ENCODE peak calls at places on chromosomes 6 and 20, in six cellular contexts. One of them, this sample, is unnamed.

GRCh38 chr20:38343107-38343797 is 3.0 kb upstream of the LBP start:
- DNase-seq in astrocyte: no peak
- DNase-seq in RWPE1: no peak
- DNase-seq in fibroblast of lung: no peak
- DNase-seq in astrocyte of the spinal cord: peak
- DNase-seq in hepatocyte: peak
- DNase-seq in this sample: no peak

GRCh38 chr6:7311171-7311570 is 1.8 kb downstream of the SSR1 start:
- DNase-seq in RWPE1: no peak
- DNase-seq in astrocyte: no peak
- DNase-seq in hepatocyte: no peak
- DNase-seq in astrocyte of the spinal cord: peak
- DNase-seq in fibroblast of lung: peak
- DNase-seq in this sample: no peak

GRCh38 chr20:18548465-18548864 is 18.8 kb upstream of the SMIM26 start:
- DNase-seq in RWPE1: no peak
- DNase-seq in astrocyte of the spinal cord: no peak
- DNase-seq in astrocyte: no peak
- DNase-seq in fibroblast of lung: no peak
- DNase-seq in hepatocyte: no peak
- DNase-seq in this sample: no peak

GRCh38 chr6:110329348-110329728 is 28.8 kb downstream of the METTL24 start:
- DNase-seq in RWPE1: no peak
- DNase-seq in hepatocyte: peak
- DNase-seq in astrocyte: no peak
- DNase-seq in fibroblast of lung: no peak
- DNase-seq in astrocyte of the spinal cord: no peak
- DNase-seq in this sample: no peak

GRCh38 chr6:117489003-117489402 is 6.5 kb downstream of the DCBLD1 start:
- DNase-seq in astrocyte: no peak
- DNase-seq in fibroblast of lung: no peak
- DNase-seq in hepatocyte: no peak
- DNase-seq in astrocyte of the spinal cord: no peak
- DNase-seq in RWPE1: no peak
- DNase-seq in this sample: no peak

GRCh38 chr6:95690328-95690727 is 113.0 kb downstream of the MANEA start:
- DNase-seq in RWPE1: no peak
- DNase-seq in hepatocyte: no peak
- DNase-seq in astrocyte of the spinal cord: no peak
- DNase-seq in astrocyte: no peak
- DNase-seq in fibroblast of lung: no peak
- DNase-seq in this sample: no peak

GRCh38 chr20:44552039-44552438 is 30.2 kb upstream of the SERINC3 start:
- DNase-seq in astrocyte of the spinal cord: no peak
- DNase-seq in astrocyte: no peak
- DNase-seq in RWPE1: no peak
- DNase-seq in fibroblast of lung: no peak
- DNase-seq in hepatocyte: no peak
- DNase-seq in this sample: no peak

GRCh38 chr20:8796088-8796665 is 272.7 kb upstream of the PLCB4 start:
- DNase-seq in RWPE1: no peak
- DNase-seq in fibroblast of lung: peak
- DNase-seq in hepatocyte: no peak
- DNase-seq in astrocyte of the spinal cord: peak
- DNase-seq in astrocyte: peak
- DNase-seq in this sample: no peak

GRCh38 chr6:127641905-127642304 is 64.9 kb downstream of the C6orf58 start:
- DNase-seq in fibroblast of lung: peak
- DNase-seq in hepatocyte: peak
- DNase-seq in astrocyte of the spinal cord: peak
- DNase-seq in RWPE1: peak
- DNase-seq in astrocyte: peak
- DNase-seq in this sample: peak

GRCh38 chr6:164897523-164898094 is 411.8 kb downstream of the C6orf118 start:
- DNase-seq in astrocyte of the spinal cord: no peak
- DNase-seq in RWPE1: no peak
- DNase-seq in hepatocyte: no peak
- DNase-seq in fibroblast of lung: no peak
- DNase-seq in astrocyte: no peak
- DNase-seq in this sample: no peak

GRCh38 chr6:129635396-129636164 is 74.4 kb downstream of the ARHGAP18 start:
- DNase-seq in fibroblast of lung: peak
- DNase-seq in hepatocyte: no peak
- DNase-seq in RWPE1: no peak
- DNase-seq in astrocyte: peak
- DNase-seq in astrocyte of the spinal cord: peak
- DNase-seq in this sample: peak

GRCh38 chr6:40455686-40456389 is 131.3 kb downstream of the LRFN2 start:
- DNase-seq in astrocyte of the spinal cord: no peak
- DNase-seq in RWPE1: no peak
- DNase-seq in astrocyte: no peak
- DNase-seq in fibroblast of lung: no peak
- DNase-seq in hepatocyte: no peak
- DNase-seq in this sample: no peak

GRCh38 chr6:113719056-113719455 is 138.1 kb upstream of the MARCKS start:
- DNase-seq in RWPE1: no peak
- DNase-seq in fibroblast of lung: no peak
- DNase-seq in astrocyte of the spinal cord: no peak
- DNase-seq in hepatocyte: peak
- DNase-seq in astrocyte: no peak
- DNase-seq in this sample: peak

GRCh38 chr20:53084408-53084997 is 112.3 kb downstream of the TSHZ2 start:
- DNase-seq in fibroblast of lung: no peak
- DNase-seq in astrocyte: no peak
- DNase-seq in hepatocyte: no peak
- DNase-seq in astrocyte of the spinal cord: no peak
- DNase-seq in RWPE1: no peak
- DNase-seq in this sample: no peak

GRCh38 chr6:160051390-160051789 is 70.2 kb upstream of the SLC22A1 start:
- DNase-seq in fibroblast of lung: peak
- DNase-seq in RWPE1: no peak
- DNase-seq in hepatocyte: no peak
- DNase-seq in astrocyte: peak
- DNase-seq in astrocyte of the spinal cord: peak
- DNase-seq in this sample: no peak

GRCh38 chr20:10492065-10492464 is 57.0 kb downstream of the SLX4IP start:
- DNase-seq in astrocyte of the spinal cord: peak
- DNase-seq in RWPE1: no peak
- DNase-seq in astrocyte: peak
- DNase-seq in fibroblast of lung: peak
- DNase-seq in hepatocyte: no peak
- DNase-seq in this sample: no peak

GRCh38 chr6:105692630-105693212 is 289.8 kb upstream of the PREP start:
- DNase-seq in astrocyte of the spinal cord: no peak
- DNase-seq in astrocyte: no peak
- DNase-seq in hepatocyte: no peak
- DNase-seq in fibroblast of lung: no peak
- DNase-seq in RWPE1: no peak
- DNase-seq in this sample: no peak

GRCh38 chr6:22149501-22150490 is 147.0 kb downstream of the PRL start:
- DNase-seq in astrocyte of the spinal cord: peak
- DNase-seq in RWPE1: no peak
- DNase-seq in astrocyte: peak
- DNase-seq in hepatocyte: peak
- DNase-seq in fibroblast of lung: peak
- DNase-seq in this sample: no peak

DNA sequence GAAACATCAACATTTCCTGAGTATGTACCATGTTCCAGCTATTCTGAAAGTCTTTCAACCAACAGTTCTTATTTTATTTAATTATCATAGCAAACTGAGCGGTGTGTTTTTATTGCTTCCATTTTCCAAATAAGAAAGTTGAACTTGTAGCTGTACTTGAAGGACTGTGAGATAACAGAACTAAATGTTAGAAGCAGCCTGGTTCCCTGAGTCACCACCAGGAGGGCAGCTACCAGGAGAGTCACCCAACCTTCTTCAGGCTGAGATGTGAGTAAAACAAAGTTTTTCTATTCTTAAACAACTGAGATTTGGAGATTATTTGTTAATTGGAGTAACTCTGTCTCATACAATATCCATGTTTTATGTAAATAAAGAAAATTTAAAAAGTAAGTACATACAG is 403.4 kb downstream of the PKHD1 start:
- DNase-seq in fibroblast of lung: no peak
- DNase-seq in hepatocyte: no peak
- DNase-seq in RWPE1: no peak
- DNase-seq in astrocyte of the spinal cord: no peak
- DNase-seq in astrocyte: no peak
- DNase-seq in this sample: no peak
- TF ChIP-seq CTCF in fibroblast of lung: no peak
- TF ChIP-seq CTCF in hepatocyte: no peak
- TF ChIP-seq CTCF in RWPE1: no peak
- TF ChIP-seq CTCF in astrocyte of the spinal cord: no peak
- TF ChIP-seq CTCF in astrocyte: no peak
- TF ChIP-seq CTCF in this sample: no peak

GRCh38 chr20:137668-138131 is 4.7 kb upstream of the DEFB126 start:
- DNase-seq in astrocyte of the spinal cord: no peak
- DNase-seq in astrocyte: no peak
- DNase-seq in fibroblast of lung: no peak
- DNase-seq in hepatocyte: no peak
- DNase-seq in RWPE1: no peak
- DNase-seq in this sample: no peak
- TF ChIP-seq CTCF in astrocyte of the spinal cord: no peak
- TF ChIP-seq CTCF in astrocyte: peak
- TF ChIP-seq CTCF in fibroblast of lung: no peak
- TF ChIP-seq CTCF in hepatocyte: no peak
- TF ChIP-seq CTCF in RWPE1: peak
- TF ChIP-seq CTCF in this sample: peak

GRCh38 chr6:135144678-135145508 is 36.2 kb upstream of the MYB start:
- DNase-seq in RWPE1: peak
- DNase-seq in astrocyte of the spinal cord: peak
- DNase-seq in astrocyte: peak
- DNase-seq in fibroblast of lung: peak
- DNase-seq in hepatocyte: peak
- DNase-seq in this sample: peak
- TF ChIP-seq CTCF in RWPE1: peak
- TF ChIP-seq CTCF in astrocyte of the spinal cord: peak
- TF ChIP-seq CTCF in astrocyte: peak
- TF ChIP-seq CTCF in fibroblast of lung: peak
- TF ChIP-seq CTCF in hepatocyte: peak
- TF ChIP-seq CTCF in this sample: peak

GRCh38 chr6:13573669-13574110 is 711 bp upstream of the SIRT5 start:
- DNase-seq in RWPE1: peak
- DNase-seq in astrocyte: peak
- DNase-seq in astrocyte of the spinal cord: peak
- DNase-seq in hepatocyte: peak
- DNase-seq in fibroblast of lung: peak
- DNase-seq in this sample: peak
- TF ChIP-seq CTCF in RWPE1: no peak
- TF ChIP-seq CTCF in astrocyte: no peak
- TF ChIP-seq CTCF in astrocyte of the spinal cord: no peak
- TF ChIP-seq CTCF in hepatocyte: no peak
- TF ChIP-seq CTCF in fibroblast of lung: no peak
- TF ChIP-seq CTCF in this sample: no peak

GRCh38 chr20:47013606-47014005 is 119.0 kb downstream of the EYA2 start:
- DNase-seq in fibroblast of lung: no peak
- DNase-seq in RWPE1: no peak
- DNase-seq in hepatocyte: no peak
- DNase-seq in astrocyte of the spinal cord: no peak
- DNase-seq in astrocyte: no peak
- DNase-seq in this sample: no peak
- TF ChIP-seq CTCF in fibroblast of lung: peak
- TF ChIP-seq CTCF in RWPE1: no peak
- TF ChIP-seq CTCF in hepatocyte: no peak
- TF ChIP-seq CTCF in astrocyte of the spinal cord: no peak
- TF ChIP-seq CTCF in astrocyte: no peak
- TF ChIP-seq CTCF in this sample: no peak

GRCh38 chr6:87066449-87067288 is 28.2 kb downstream of the CGA start:
- DNase-seq in hepatocyte: peak
- DNase-seq in RWPE1: peak
- DNase-seq in astrocyte of the spinal cord: peak
- DNase-seq in fibroblast of lung: peak
- DNase-seq in astrocyte: peak
- DNase-seq in this sample: peak
- TF ChIP-seq CTCF in hepatocyte: peak
- TF ChIP-seq CTCF in RWPE1: peak
- TF ChIP-seq CTCF in astrocyte of the spinal cord: peak
- TF ChIP-seq CTCF in fibroblast of lung: peak
- TF ChIP-seq CTCF in astrocyte: peak
- TF ChIP-seq CTCF in this sample: peak

GRCh38 chr6:66423047-66423446 is 716.0 kb upstream of the EYS start:
- DNase-seq in astrocyte: no peak
- DNase-seq in RWPE1: no peak
- DNase-seq in hepatocyte: no peak
- DNase-seq in fibroblast of lung: no peak
- DNase-seq in astrocyte of the spinal cord: no peak
- DNase-seq in this sample: no peak

GRCh38 chr6:66418906-66419305 is 711.9 kb upstream of the EYS start:
- DNase-seq in astrocyte of the spinal cord: no peak
- DNase-seq in hepatocyte: no peak
- DNase-seq in RWPE1: no peak
- DNase-seq in astrocyte: no peak
- DNase-seq in fibroblast of lung: no peak
- DNase-seq in this sample: no peak

GRCh38 chr6:66421570-66421969 is 714.5 kb upstream of the EYS start:
- DNase-seq in astrocyte of the spinal cord: peak
- DNase-seq in fibroblast of lung: no peak
- DNase-seq in hepatocyte: peak
- DNase-seq in astrocyte: no peak
- DNase-seq in RWPE1: peak
- DNase-seq in this sample: no peak
- TF ChIP-seq CTCF in astrocyte of the spinal cord: peak
- TF ChIP-seq CTCF in fibroblast of lung: peak
- TF ChIP-seq CTCF in hepatocyte: peak
- TF ChIP-seq CTCF in astrocyte: peak
- TF ChIP-seq CTCF in RWPE1: no peak
- TF ChIP-seq CTCF in this sample: no peak